ENCODE peak calls at places on chromosomes 16 and 17, in six cellular contexts. C, N, U, A, X and Z are unnamed samples. For H3K4me1 and H3K9me3, the result is how much of the 10 kb centered on the place peaks cover.

GRCh38 chr17:35051183-35051578 is 12.3 kb downstream of the RFFL start:
- DNase-seq in C (peak), N (peak), U (no peak), A (no peak), X (no peak), Z (no peak)

GRCh38 chr17:28533091-28533670 is 19.2 kb downstream of the UNC119 start:
- DNase-seq in C (no peak), N (no peak), U (no peak), A (no peak), X (no peak), Z (no peak)

GRCh38 chr16:88700636-88701482 is 5.3 kb downstream of the RNF166 start:
- DNase-seq in C (peak), N (peak), U (peak), A (no peak), X (no peak), Z (peak)

GRCh38 chr16:19005561-19006445 is 22.1 kb downstream of the TMC7 start:
- DNase-seq in C (peak), N (no peak), U (no peak), A (peak), X (no peak), Z (no peak)

GRCh38 chr17:35460354-35460851 is 11.8 kb upstream of the SLFN13 start:
- DNase-seq in C (peak), N (peak), U (peak), A (peak), X (peak), Z (peak)

GRCh38 chr17:60749708-60750107 is 72.1 kb downstream of the BCAS3 start:
- DNase-seq in C (no peak), N (no peak), U (no peak), A (no peak), X (no peak), Z (no peak)

GRCh38 chr16:23248261-23249194 is 53.6 kb upstream of the SCNN1B start:
- DNase-seq in C (no peak), N (no peak), U (no peak), A (no peak), X (no peak), Z (no peak)

GRCh38 chr16:89361756-89362155 is 128.6 kb downstream of the ANKRD11 start:
- DNase-seq in C (no peak), N (no peak), U (no peak), A (no peak), X (no peak), Z (no peak)

GRCh38 chr17:20262116-20262977 is 205.0 kb downstream of the LGALS9B start:
- DNase-seq in C (no peak), N (peak), U (no peak), A (no peak), X (peak), Z (no peak)

GRCh38 chr16:68719993-68720489 is 17.1 kb upstream of the CDH1 start:
- DNase-seq in C (no peak), N (peak), U (no peak), A (no peak), X (no peak), Z (no peak)

GRCh38 chr16:86117235-86117634 is 218.3 kb downstream of the IRF8 start:
- DNase-seq in C (no peak), N (no peak), U (no peak), A (no peak), X (no peak), Z (no peak)

GRCh38 chr17:50205111-50205821 is 3.8 kb upstream of the COL1A1 start:
- DNase-seq in C (no peak), N (no peak), U (peak), A (no peak), X (no peak), Z (no peak)

GRCh38 chr17:5563451-5563850 is 20.9 kb downstream of the NLRP1 start:
- DNase-seq in C (no peak), N (no peak), U (no peak), A (no peak), X (no peak), Z (no peak)

GRCh38 chr17:8956521-8956920 is 9.0 kb downstream of the PIK3R5 start:
- DNase-seq in C (no peak), N (peak), U (no peak), A (no peak), X (no peak), Z (no peak)

GRCh38 chr17:73782641-73783381 is 138.6 kb upstream of the SDK2 start:
- DNase-seq in C (no peak), N (no peak), U (no peak), A (no peak), X (peak), Z (no peak)

GRCh38 chr16:27822529-27823437 is 240.7 kb downstream of the GSG1L start:
- DNase-seq in C (no peak), N (no peak), U (no peak), A (no peak), X (peak), Z (no peak)

GRCh38 chr16:86016201-86016965 is 117.4 kb downstream of the IRF8 start:
- DNase-seq in C (peak), N (peak), U (no peak), A (peak), X (peak), Z (peak)

GRCh38 chr16:24253192-24253591 is 2.9 kb upstream of the CACNG3 start:
- DNase-seq in C (peak), N (peak), U (no peak), A (peak), X (peak), Z (no peak)

GRCh38 chr17:29585080-29585751 is 4.2 kb downstream of the GIT1 start:
- DNase-seq in C (no peak), N (peak), U (peak), A (no peak), X (peak), Z (no peak)

GRCh38 chr17:51540151-51540550 is 279.8 kb downstream of the UTP18 start:
- DNase-seq in C (no peak), N (peak), U (no peak), A (no peak), X (no peak), Z (no peak)

GRCh38 chr17:63698381-63698885 is 1.5 kb downstream of the LIMD2 start:
- DNase-seq in C (no peak), N (peak), U (no peak), A (no peak), X (no peak), Z (no peak)

GRCh38 chr16:71722801-71723536 is 1.5 kb downstream of the PHLPP2 start:
- DNase-seq in C (peak), N (peak), U (peak), A (peak), X (peak), Z (peak)

GRCh38 chr16:77784441-77785356 is 3.7 kb upstream of the VAT1L start:
- DNase-seq in C (no peak), N (no peak), U (no peak), A (no peak), X (no peak), Z (no peak)

GRCh38 chr16:68040506-68041288 is 17.6 kb downstream of the DUS2 start:
- DNase-seq in C (peak), N (peak), U (peak), A (peak), X (peak), Z (peak)

GRCh38 chr16:80622007-80622406 is 81.2 kb downstream of the DYNLRB2 start:
- DNase-seq in C (no peak), N (no peak), U (no peak), A (no peak), X (peak), Z (no peak)

GRCh38 chr16:69565611-69566436 is at the start of gene NFAT5:
- DNase-seq in C (peak), N (peak), U (peak), A (peak), X (peak), Z (peak)

GRCh38 chr16:70476272-70477020 is 22.1 kb downstream of the FCSK start:
- DNase-seq in C (peak), N (peak), U (no peak), A (no peak), X (no peak), Z (no peak)

GRCh38 chr16:11806721-11807120 is 9.7 kb upstream of the ZC3H7A start:
- DNase-seq in C (no peak), N (no peak), U (no peak), A (no peak), X (no peak), Z (no peak)
- H3K27ac ChIP-seq in C (no peak), N (no peak), U (no peak), A (no peak), X (no peak), Z (no peak)

GRCh38 chr16:78444-79145 is 570 bp downstream of the MPG start:
- DNase-seq in C (no peak), N (peak), U (peak), A (peak), X (no peak), Z (no peak)
- H3K4me1 ChIP-seq in C (under half), N (under half), U (under half), A (under half), X (under half), Z (under half)

GRCh38 chr17:6772016-6772415 is 4.0 kb upstream of the FBXO39 start:
- DNase-seq in C (no peak), N (no peak), U (no peak), A (no peak), X (no peak), Z (no peak)
- H3K9me3 ChIP-seq in C (under half), N (half or more), U (half or more), A (under half), X (under half), Z (under half)

GRCh38 chr17:37717627-37718382 is 27.1 kb downstream of the HNF1B start:
- DNase-seq in C (no peak), N (no peak), U (no peak), A (no peak), X (no peak), Z (peak)

GRCh38 chr17:37725021-37725585 is 19.8 kb downstream of the HNF1B start:
- DNase-seq in C (no peak), N (no peak), U (no peak), A (no peak), X (peak), Z (peak)

GRCh38 chr17:37718383-37719048 is 26.3 kb downstream of the HNF1B start:
- DNase-seq in C (peak), N (no peak), U (no peak), A (no peak), X (no peak), Z (no peak)

GRCh38 chr17:37719866-37720265 is 25.0 kb downstream of the HNF1B start:
- DNase-seq in C (no peak), N (no peak), U (no peak), A (no peak), X (no peak), Z (no peak)

GRCh38 chr17:37720989-37721388 is 23.9 kb downstream of the HNF1B start:
- DNase-seq in C (peak), N (no peak), U (no peak), A (no peak), X (no peak), Z (no peak)
- H3K27ac ChIP-seq in C (peak), N (no peak), U (no peak), A (no peak), X (no peak), Z (no peak)

GRCh38 chr17:47278561-47278960 is 24.9 kb downstream of the ITGB3 start:
- DNase-seq in C (no peak), N (no peak), U (no peak), A (no peak), X (no peak), Z (no peak)

GRCh38 chr17:47277921-47278320 is 24.3 kb downstream of the ITGB3 start:
- DNase-seq in C (no peak), N (no peak), U (no peak), A (no peak), X (no peak), Z (no peak)

GRCh38 chr17:47276444-47276843 is 22.8 kb downstream of the ITGB3 start:
- DNase-seq in C (peak), N (no peak), U (no peak), A (no peak), X (no peak), Z (no peak)

GRCh38 chr17:47275245-47275984 is 21.8 kb downstream of the ITGB3 start:
- DNase-seq in C (no peak), N (no peak), U (peak), A (no peak), X (peak), Z (peak)

DNA sequence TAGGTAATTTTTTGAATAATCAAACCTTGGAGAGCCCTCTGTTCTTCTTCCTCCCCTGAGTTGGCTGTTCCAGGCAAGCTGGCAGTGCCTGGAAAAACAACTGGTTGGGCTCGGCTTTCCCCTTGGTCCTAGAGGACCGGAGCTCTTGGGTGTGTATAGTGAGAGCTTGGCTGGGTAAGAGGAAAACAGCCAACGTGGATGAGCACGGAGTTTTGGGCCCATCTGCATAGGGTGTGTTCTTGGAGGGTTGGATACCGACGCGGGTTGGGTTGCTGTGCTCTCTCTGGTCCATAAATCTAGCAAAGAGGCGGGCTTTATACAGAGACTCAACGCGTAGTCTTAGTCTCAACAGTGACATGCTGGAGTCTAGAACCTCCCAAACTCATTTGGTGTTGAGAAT is 23.2 kb downstream of the ITGB3 start:
- DNase-seq in C (peak), N (no peak), U (peak), A (no peak), X (peak), Z (peak)
- H3K4me1 ChIP-seq in C (under half), N (under half), U (under half), A (under half), X (under half), Z (under half)

GRCh38 chr16:62424206-62424605 is 388.0 kb upstream of the CDH8 start:
- DNase-seq in C (no peak), N (no peak), U (no peak), A (no peak), X (no peak), Z (no peak)
- H3K9me3 ChIP-seq in C (under half), N (under half), U (under half), A (under half), X (under half), Z (under half)

GRCh38 chr16:10878644-10879498 is 1.9 kb downstream of the CIITA start:
- DNase-seq in C (peak), N (peak), U (peak), A (no peak), X (peak), Z (peak)

GRCh38 chr16:10879681-10880589 is 2.9 kb downstream of the CIITA start:
- DNase-seq in C (no peak), N (no peak), U (no peak), A (no peak), X (no peak), Z (no peak)

GRCh38 chr16:10876799-10877341 is at the start of gene CIITA:
- DNase-seq in C (peak), N (peak), U (no peak), A (no peak), X (peak), Z (peak)

GRCh38 chr16:10877472-10877946 is 507 bp downstream of the CIITA start:
- DNase-seq in C (no peak), N (no peak), U (no peak), A (no peak), X (no peak), Z (no peak)

DNA sequence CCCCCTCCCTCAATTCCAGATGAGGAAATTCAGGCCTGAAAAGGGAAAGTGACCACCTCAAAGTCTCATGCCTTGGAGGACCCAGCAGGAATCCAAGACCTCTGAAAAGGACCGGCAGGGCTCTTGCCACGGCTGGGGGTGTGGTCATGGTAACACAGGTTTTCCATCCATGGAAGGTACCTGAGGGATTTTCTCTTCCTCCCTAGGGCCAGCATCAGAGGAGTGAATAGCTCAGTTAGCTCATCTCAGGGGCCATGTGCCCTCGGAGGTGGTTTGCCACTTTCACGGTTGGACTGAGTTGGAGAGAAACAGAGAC is 1.3 kb downstream of the CIITA start:
- DNase-seq in C (no peak), N (no peak), U (no peak), A (no peak), X (no peak), Z (no peak)
- H3K27ac ChIP-seq in C (peak), N (no peak), U (no peak), A (no peak), X (no peak), Z (peak)